ENCODE peak calls at places on chromosome 19, in ten cellular contexts. One of them, this sample, is unnamed.

GRCh38 chr19:3149089-3149488 is 13.3 kb downstream of the GNA15 start:
- DNase-seq in NB4: no peak
- DNase-seq in activated naive CD4-positive, alpha-beta T cell treated with anti-CD3 and anti-CD28 coated beads, Interleukin-2, amount 50 U/mL, for 16 hours: no peak
- DNase-seq in lower lobe of right lung: no peak
- DNase-seq in K562: no peak
- DNase-seq in H54: no peak
- DNase-seq in stimulated activated CD4-positive, alpha-beta T cell treated with anti-CD3 and anti-CD28 coated beads, TNF-alpha, amount 100 ng/mL, for 24 hours: no peak
- DNase-seq in RWPE1: no peak
- DNase-seq in fibroblast of mammary gland: no peak
- DNase-seq in T-cell: no peak
- DNase-seq in this sample: no peak

GRCh38 chr19:6616011-6616410 is 25.1 kb upstream of the CD70 start:
- DNase-seq in RWPE1: peak; percentile 79
- DNase-seq in activated naive CD4-positive, alpha-beta T cell treated with anti-CD3 and anti-CD28 coated beads, Interleukin-2, amount 50 U/mL, for 16 hours: no peak
- DNase-seq in stimulated activated CD4-positive, alpha-beta T cell treated with anti-CD3 and anti-CD28 coated beads, TNF-alpha, amount 100 ng/mL, for 24 hours: no peak
- DNase-seq in lower lobe of right lung: no peak
- DNase-seq in fibroblast of mammary gland: peak; percentile 49
- DNase-seq in NB4: no peak
- DNase-seq in H54: no peak
- DNase-seq in T-cell: no peak
- DNase-seq in K562: no peak
- DNase-seq in this sample: no peak

GRCh38 chr19:24033962-24034342 is 53.0 kb upstream of the ZNF254 start:
- DNase-seq in fibroblast of mammary gland: peak; percentile 72
- DNase-seq in K562: no peak
- DNase-seq in lower lobe of right lung: peak; percentile 72
- DNase-seq in activated naive CD4-positive, alpha-beta T cell treated with anti-CD3 and anti-CD28 coated beads, Interleukin-2, amount 50 U/mL, for 16 hours: peak; percentile 31
- DNase-seq in RWPE1: peak; percentile 47
- DNase-seq in stimulated activated CD4-positive, alpha-beta T cell treated with anti-CD3 and anti-CD28 coated beads, TNF-alpha, amount 100 ng/mL, for 24 hours: no peak
- DNase-seq in NB4: peak; percentile 77
- DNase-seq in H54: peak; percentile 11
- DNase-seq in T-cell: no peak
- DNase-seq in this sample: no peak

GRCh38 chr19:10226376-10227214 is 4.5 kb downstream of the S1PR2 start:
- DNase-seq in stimulated activated CD4-positive, alpha-beta T cell treated with anti-CD3 and anti-CD28 coated beads, TNF-alpha, amount 100 ng/mL, for 24 hours: no peak
- DNase-seq in K562: peak; percentile 31
- DNase-seq in lower lobe of right lung: peak; percentile 62
- DNase-seq in RWPE1: no peak
- DNase-seq in T-cell: no peak
- DNase-seq in H54: no peak
- DNase-seq in fibroblast of mammary gland: peak; percentile 99
- DNase-seq in activated naive CD4-positive, alpha-beta T cell treated with anti-CD3 and anti-CD28 coated beads, Interleukin-2, amount 50 U/mL, for 16 hours: no peak
- DNase-seq in NB4: no peak
- DNase-seq in this sample: no peak

GRCh38 chr19:7709932-7710460 is 8.1 kb upstream of the FCER2 start:
- DNase-seq in RWPE1: no peak
- DNase-seq in K562: no peak
- DNase-seq in stimulated activated CD4-positive, alpha-beta T cell treated with anti-CD3 and anti-CD28 coated beads, TNF-alpha, amount 100 ng/mL, for 24 hours: no peak
- DNase-seq in H54: no peak
- DNase-seq in fibroblast of mammary gland: no peak
- DNase-seq in NB4: no peak
- DNase-seq in activated naive CD4-positive, alpha-beta T cell treated with anti-CD3 and anti-CD28 coated beads, Interleukin-2, amount 50 U/mL, for 16 hours: no peak
- DNase-seq in T-cell: no peak
- DNase-seq in lower lobe of right lung: no peak
- DNase-seq in this sample: no peak

GRCh38 chr19:7391218-7391670 is 42.5 kb downstream of the ARHGEF18 start:
- DNase-seq in lower lobe of right lung: no peak
- DNase-seq in activated naive CD4-positive, alpha-beta T cell treated with anti-CD3 and anti-CD28 coated beads, Interleukin-2, amount 50 U/mL, for 16 hours: no peak
- DNase-seq in T-cell: no peak
- DNase-seq in K562: no peak
- DNase-seq in H54: peak; percentile 61
- DNase-seq in NB4: no peak
- DNase-seq in fibroblast of mammary gland: peak; percentile 89
- DNase-seq in stimulated activated CD4-positive, alpha-beta T cell treated with anti-CD3 and anti-CD28 coated beads, TNF-alpha, amount 100 ng/mL, for 24 hours: no peak
- DNase-seq in RWPE1: peak; percentile 91
- DNase-seq in this sample: no peak

GRCh38 chr19:41399091-41399490 is 1.5 kb downstream of the BCKDHA start:
- DNase-seq in T-cell: no peak
- DNase-seq in lower lobe of right lung: no peak
- DNase-seq in H54: no peak
- DNase-seq in activated naive CD4-positive, alpha-beta T cell treated with anti-CD3 and anti-CD28 coated beads, Interleukin-2, amount 50 U/mL, for 16 hours: no peak
- DNase-seq in NB4: no peak
- DNase-seq in fibroblast of mammary gland: no peak
- DNase-seq in stimulated activated CD4-positive, alpha-beta T cell treated with anti-CD3 and anti-CD28 coated beads, TNF-alpha, amount 100 ng/mL, for 24 hours: no peak
- DNase-seq in K562: no peak
- DNase-seq in RWPE1: no peak
- DNase-seq in this sample: no peak

GRCh38 chr19:57437931-57438330 is 2.8 kb downstream of the ZNF749 start:
- DNase-seq in NB4: no peak
- DNase-seq in T-cell: no peak
- DNase-seq in fibroblast of mammary gland: no peak
- DNase-seq in K562: no peak
- DNase-seq in H54: no peak
- DNase-seq in lower lobe of right lung: no peak
- DNase-seq in activated naive CD4-positive, alpha-beta T cell treated with anti-CD3 and anti-CD28 coated beads, Interleukin-2, amount 50 U/mL, for 16 hours: no peak
- DNase-seq in stimulated activated CD4-positive, alpha-beta T cell treated with anti-CD3 and anti-CD28 coated beads, TNF-alpha, amount 100 ng/mL, for 24 hours: no peak
- DNase-seq in RWPE1: no peak
- DNase-seq in this sample: no peak

GRCh38 chr19:2575734-2576481 is 100.0 kb downstream of the GADD45B start:
- DNase-seq in stimulated activated CD4-positive, alpha-beta T cell treated with anti-CD3 and anti-CD28 coated beads, TNF-alpha, amount 100 ng/mL, for 24 hours: no peak
- DNase-seq in H54: no peak
- DNase-seq in lower lobe of right lung: no peak
- DNase-seq in activated naive CD4-positive, alpha-beta T cell treated with anti-CD3 and anti-CD28 coated beads, Interleukin-2, amount 50 U/mL, for 16 hours: no peak
- DNase-seq in NB4: no peak
- DNase-seq in T-cell: no peak
- DNase-seq in RWPE1: no peak
- DNase-seq in K562: no peak
- DNase-seq in fibroblast of mammary gland: peak; percentile 96
- DNase-seq in this sample: no peak

GRCh38 chr19:3291644-3292043 is 67.2 kb downstream of the CELF5 start:
- DNase-seq in lower lobe of right lung: no peak
- DNase-seq in T-cell: no peak
- DNase-seq in K562: no peak
- DNase-seq in activated naive CD4-positive, alpha-beta T cell treated with anti-CD3 and anti-CD28 coated beads, Interleukin-2, amount 50 U/mL, for 16 hours: no peak
- DNase-seq in fibroblast of mammary gland: no peak
- DNase-seq in H54: no peak
- DNase-seq in NB4: no peak
- DNase-seq in RWPE1: no peak
- DNase-seq in stimulated activated CD4-positive, alpha-beta T cell treated with anti-CD3 and anti-CD28 coated beads, TNF-alpha, amount 100 ng/mL, for 24 hours: no peak
- DNase-seq in this sample: no peak